ENCODE peak calls at places on chromosomes 11 and 22, in four cellular contexts. U is AG08395; E is activated naive CD4-positive, alpha-beta T cell treated with anti-CD3 and anti-CD28 coated beads for 36 hours; J is EH. W is an unnamed sample.

GRCh38 chr11:33454264-33454663 is 197.1 kb downstream of the HIPK3 start:
- DNase-seq in U (no peak), J (no peak), E (no peak), W (no peak)

GRCh38 chr11:134632347-134633119 is 220.5 kb upstream of the B3GAT1 start:
- DNase-seq in E (no peak), J (no peak), U (no peak), W (no peak)

GRCh38 chr22:44996648-44997047 is 13.2 kb downstream of the PHF21B start:
- DNase-seq in E (no peak), J (no peak), U (no peak), W (no peak)

GRCh38 chr11:65577756-65578109 is 1.9 kb downstream of the EHBP1L1 start:
- DNase-seq in E (no peak), J (no peak), U (no peak), W (no peak)

GRCh38 chr11:120539681-120540369 is 28.3 kb downstream of the GRIK4 start:
- DNase-seq in U (peak; percentile 53), E (no peak), J (peak; percentile 74), W (peak; percentile 13)

GRCh38 chr11:266676-267439 is 11.3 kb upstream of the NLRP6 start:
- DNase-seq in E (no peak), U (no peak), J (no peak), W (no peak)

GRCh38 chr11:120168960-120169681 is 31.2 kb upstream of the TRIM29 start:
- DNase-seq in U (peak; percentile 84), J (peak; percentile 69), E (peak; percentile 60), W (peak; percentile 40)

GRCh38 chr11:121669422-121669821 is 216.7 kb upstream of the SORL1-AS1 start:
- DNase-seq in E (no peak), J (no peak), U (no peak), W (no peak)

GRCh38 chr11:116696381-116696941 is 76.3 kb downstream of the BUD13 start:
- DNase-seq in U (peak; percentile 30), E (no peak), J (peak; percentile 37), W (peak; percentile 14)

GRCh38 chr11:117830674-117831351 is 6.3 kb upstream of the FXYD2 start:
- DNase-seq in E (peak; percentile 48), U (no peak), J (no peak), W (no peak)

GRCh38 chr11:112173152-112173551 is 2.2 kb upstream of the BCO2 start:
- DNase-seq in E (no peak), U (no peak), J (peak; percentile 61), W (no peak)

GRCh38 chr11:102007567-102008437 is 39.4 kb upstream of the CFAP300 start:
- DNase-seq in J (peak; percentile 63), U (peak; percentile 41), E (no peak), W (peak; percentile 62)

GRCh38 chr11:110486176-110486575 is 56.4 kb downstream of the FDX1 start:
- DNase-seq in E (no peak), J (no peak), U (no peak), W (no peak)

GRCh38 chr11:118895093-118896039 is 11.7 kb downstream of the CXCR5 start:
- DNase-seq in E (peak; percentile 95), J (no peak), U (no peak), W (no peak)

GRCh38 chr11:33160147-33160546 is 1.1 kb downstream of the CSTF3 start:
- DNase-seq in E (no peak), U (peak; percentile 10), J (peak; percentile 52), W (no peak)

GRCh38 chr22:24433001-24433867 is 5.8 kb downstream of the ADORA2A start:
- DNase-seq in J (no peak), U (no peak), E (no peak), W (no peak)

GRCh38 chr22:37260396-37260795 is 16.3 kb upstream of the RAC2 start:
- DNase-seq in U (no peak), J (no peak), E (no peak), W (peak; percentile 52)